ENCODE peak calls at places on chromosomes 7 and 10, in eight cellular contexts. K is upper lobe of left lung; Y is fibroblast of lung; Z is CD4-positive, alpha-beta T cell; W is IMR-90; V is nephron progenitor cell; S is neural crest cell; P is hepatocyte. R is an unnamed sample.

GRCh38 chr10:95266674-95267095 is 24.1 kb downstream of the PDLIM1 start:
- DNase-seq in K (no peak), Y (peak), Z (no peak), W (peak), V (no peak), S (no peak), P (peak), R (peak)

GRCh38 chr7:155483245-155483644 is 25.3 kb downstream of the EN2 start:
- DNase-seq in K (no peak), Y (no peak), Z (no peak), W (no peak), V (no peak), S (no peak), P (no peak), R (no peak)

GRCh38 chr10:114868801-114869200 is 47.2 kb downstream of the FHIP2A start:
- DNase-seq in K (no peak), Y (peak), Z (no peak), W (peak), V (no peak), S (no peak), P (no peak), R (no peak)

GRCh38 chr10:117441812-117442443 is 66.7 kb upstream of the PDZD8 start:
- DNase-seq in K (no peak), Y (no peak), Z (no peak), W (no peak), V (no peak), S (no peak), P (peak), R (no peak)

GRCh38 chr10:33238643-33239042 is 95.8 kb downstream of the NRP1 start:
- DNase-seq in K (no peak), Y (peak), Z (no peak), W (peak), V (no peak), S (no peak), P (no peak), R (no peak)

GRCh38 chr10:74705361-74705980 is 120.9 kb upstream of the KAT6B start:
- DNase-seq in K (no peak), Y (no peak), Z (no peak), W (no peak), V (no peak), S (no peak), P (no peak), R (no peak)

GRCh38 chr10:52740913-52741675 is 31.5 kb downstream of the MBL2 start:
- DNase-seq in K (no peak), Y (peak), Z (no peak), W (peak), V (peak), S (peak), P (peak), R (peak)

GRCh38 chr10:99661370-99661749 is 2.1 kb downstream of the ENTPD7 start:
- DNase-seq in K (no peak), Y (peak), Z (no peak), W (peak), V (no peak), S (no peak), P (peak), R (no peak)

GRCh38 chr10:73759512-73760115 is 15.4 kb downstream of the SEC24C start:
- DNase-seq in K (no peak), Y (no peak), Z (peak), W (no peak), V (no peak), S (no peak), P (peak), R (peak)

GRCh38 chr10:108862691-108863350 is 1060.5 kb downstream of the XPNPEP1 start:
- DNase-seq in K (no peak), Y (peak), Z (no peak), W (peak), V (no peak), S (no peak), P (no peak), R (no peak)

GRCh38 chr10:2980791-2981360 is 86.5 kb upstream of the PFKP start:
- DNase-seq in K (no peak), Y (peak), Z (no peak), W (peak), V (no peak), S (no peak), P (no peak), R (no peak)

GRCh38 chr7:51327287-51327717 is 10.7 kb upstream of the COBL start:
- DNase-seq in K (no peak), Y (no peak), Z (no peak), W (no peak), V (no peak), S (no peak), P (no peak), R (no peak)

GRCh38 chr7:44858161-44858560 is 10.3 kb upstream of the H2AZ2 start:
- DNase-seq in K (no peak), Y (no peak), Z (no peak), W (no peak), V (no peak), S (no peak), P (no peak), R (no peak)

DNA sequence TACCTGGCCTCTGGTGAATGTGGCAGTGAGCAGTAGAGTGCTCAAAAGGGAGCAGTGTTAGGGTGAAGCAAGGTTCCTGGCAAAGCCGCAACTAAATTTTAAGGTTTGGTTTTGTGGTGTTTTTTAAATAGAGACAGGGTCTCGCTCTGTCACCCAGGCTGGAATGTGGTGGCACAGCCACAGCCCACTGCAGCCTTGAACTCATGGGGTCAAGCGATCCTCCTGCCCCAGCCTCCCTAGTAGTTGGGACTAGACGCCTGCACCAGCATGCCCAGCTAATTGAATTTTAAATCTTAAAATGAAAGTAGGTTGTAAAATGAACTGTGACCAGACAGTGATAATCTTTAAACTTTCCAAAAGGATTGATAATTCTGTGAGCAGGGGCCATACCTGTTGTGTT is 130.4 kb downstream of the CCNY start:
- DNase-seq in K (no peak), Y (no peak), Z (no peak), W (no peak), V (no peak), S (no peak), P (no peak), R (no peak)
- TF ChIP-seq CTCF in K (no peak), Y (no peak), Z (no peak), W (no peak), V (no peak), S (no peak), P (no peak), R (no peak)

GRCh38 chr10:105063796-105064195 is 422.7 kb downstream of the SORCS3 start:
- DNase-seq in K (no peak), Y (peak), Z (no peak), W (no peak), V (peak), S (peak), P (peak), R (no peak)
- TF ChIP-seq CTCF in K (peak), Y (no peak), Z (no peak), W (peak), V (peak), S (peak), P (peak), R (peak)

DNA sequence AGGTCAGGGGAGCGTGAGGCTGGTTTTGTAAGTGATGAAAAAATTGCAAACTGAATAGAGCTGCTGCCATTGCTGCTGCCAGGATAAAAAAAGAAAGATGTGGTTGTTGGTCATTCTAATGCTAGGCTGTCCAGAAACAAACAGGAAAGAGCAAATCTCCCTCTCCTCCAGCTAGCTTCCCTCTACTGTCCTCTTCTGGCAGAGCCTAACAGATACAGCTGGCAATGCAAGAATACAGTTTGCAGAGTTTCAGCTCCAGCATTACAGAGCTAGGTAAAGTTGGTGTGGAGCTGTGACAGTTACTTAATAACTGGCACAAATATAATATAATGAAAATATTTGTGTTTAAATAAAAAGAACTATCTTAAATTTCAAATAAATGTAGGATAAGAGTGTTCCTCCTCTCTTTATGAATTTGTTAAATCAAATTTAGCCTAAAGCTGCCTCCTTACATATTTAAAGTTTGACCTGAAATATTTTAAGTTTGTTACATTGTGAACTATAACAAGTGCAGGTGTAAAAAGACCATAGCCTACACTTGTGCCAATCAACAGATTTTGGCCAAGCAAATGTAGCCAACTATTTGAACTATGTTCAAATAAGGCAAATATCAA is 407.7 kb downstream of the SH2D4B start:
- DNase-seq in K (no peak), Y (no peak), Z (no peak), W (no peak), V (no peak), S (no peak), P (peak), R (peak)
- TF ChIP-seq CTCF in K (no peak), Y (no peak), Z (no peak), W (peak), V (peak), S (peak), P (peak), R (peak)

DNA sequence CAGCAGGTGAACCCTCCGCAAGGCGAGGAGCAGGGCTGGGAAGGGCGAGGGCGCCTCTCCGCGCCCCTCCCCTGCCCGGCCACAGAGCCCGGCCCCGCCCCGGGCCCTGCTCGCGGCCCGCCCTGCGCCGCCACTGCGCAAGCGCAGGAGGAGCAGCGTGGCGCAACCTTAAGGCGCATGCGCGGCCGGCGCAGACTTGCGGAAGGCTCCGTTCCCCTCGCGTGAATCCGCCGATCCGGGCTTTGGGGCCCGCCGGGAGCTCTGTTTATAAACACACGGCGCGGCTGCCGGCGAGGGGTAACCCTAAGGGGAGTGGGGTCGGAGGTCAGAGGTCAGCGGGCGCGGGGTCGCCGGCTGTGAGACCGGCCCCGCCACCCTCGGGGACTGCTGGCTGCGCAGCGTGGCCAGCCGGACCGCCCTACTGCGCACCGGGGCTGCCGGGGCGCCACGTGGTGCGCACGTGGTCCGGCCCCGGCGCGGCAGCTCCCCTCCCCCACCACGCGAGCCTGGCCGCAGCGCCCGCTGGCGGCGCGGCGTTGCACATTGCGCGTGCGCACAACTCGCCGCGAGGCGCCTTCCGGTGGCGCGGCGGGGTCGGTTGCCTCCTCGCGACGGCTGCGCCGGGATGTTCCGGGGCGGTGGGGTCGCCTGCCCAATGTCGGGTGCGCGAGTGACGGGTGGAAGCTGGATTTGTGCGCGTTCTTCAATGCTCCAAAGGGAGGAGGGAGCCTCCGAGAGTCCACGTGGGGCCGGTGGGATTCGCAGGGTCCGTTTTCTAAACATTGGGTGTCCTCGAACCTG is 40.2 kb upstream of the FOXK1 start:
- DNase-seq in K (peak), Y (peak), Z (peak), W (peak), V (peak), S (peak), P (peak), R (peak)
- TF ChIP-seq CTCF in K (peak), Y (peak), Z (peak), W (peak), V (no peak), S (peak), P (peak), R (peak)

GRCh38 chr7:151889406-151890354 is 12.8 kb upstream of the PRKAG2 start:
- DNase-seq in K (peak), Y (no peak), Z (no peak), W (no peak), V (no peak), S (no peak), P (no peak), R (no peak)

GRCh38 chr7:151893405-151893923 is 16.5 kb upstream of the PRKAG2 start:
- DNase-seq in K (peak), Y (no peak), Z (no peak), W (no peak), V (no peak), S (no peak), P (no peak), R (no peak)

GRCh38 chr7:151891182-151891581 is 14.3 kb upstream of the PRKAG2 start:
- DNase-seq in K (no peak), Y (no peak), Z (no peak), W (no peak), V (no peak), S (no peak), P (no peak), R (no peak)

GRCh38 chr7:151890355-151891004 is 13.6 kb upstream of the PRKAG2 start:
- DNase-seq in K (peak), Y (no peak), Z (no peak), W (no peak), V (no peak), S (no peak), P (no peak), R (no peak)

DNA sequence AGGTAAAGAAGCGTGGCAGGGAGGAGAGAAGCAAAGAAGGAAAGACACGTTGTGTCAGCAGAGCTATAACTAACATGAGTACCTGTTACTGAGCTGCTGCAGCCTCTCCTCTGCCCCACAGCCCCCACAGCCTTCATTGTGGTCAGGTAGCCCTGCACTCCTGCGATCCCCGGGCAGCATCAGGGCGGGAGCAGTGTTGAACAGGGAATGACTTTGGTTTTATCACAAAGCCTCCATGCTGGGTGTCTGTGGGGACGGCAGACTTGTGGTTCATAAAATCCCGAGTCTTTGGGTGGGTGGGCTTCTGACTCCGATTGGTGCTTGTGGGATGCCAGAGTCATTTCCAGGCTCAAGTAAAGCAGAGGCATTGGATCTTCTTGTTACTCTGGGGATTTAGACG is 14.8 kb upstream of the PRKAG2 start:
- DNase-seq in K (peak), Y (no peak), Z (no peak), W (no peak), V (no peak), S (no peak), P (no peak), R (no peak)
- TF ChIP-seq CTCF in K (no peak), Y (no peak), Z (no peak), W (no peak), V (no peak), S (no peak), P (no peak), R (no peak)

DNA sequence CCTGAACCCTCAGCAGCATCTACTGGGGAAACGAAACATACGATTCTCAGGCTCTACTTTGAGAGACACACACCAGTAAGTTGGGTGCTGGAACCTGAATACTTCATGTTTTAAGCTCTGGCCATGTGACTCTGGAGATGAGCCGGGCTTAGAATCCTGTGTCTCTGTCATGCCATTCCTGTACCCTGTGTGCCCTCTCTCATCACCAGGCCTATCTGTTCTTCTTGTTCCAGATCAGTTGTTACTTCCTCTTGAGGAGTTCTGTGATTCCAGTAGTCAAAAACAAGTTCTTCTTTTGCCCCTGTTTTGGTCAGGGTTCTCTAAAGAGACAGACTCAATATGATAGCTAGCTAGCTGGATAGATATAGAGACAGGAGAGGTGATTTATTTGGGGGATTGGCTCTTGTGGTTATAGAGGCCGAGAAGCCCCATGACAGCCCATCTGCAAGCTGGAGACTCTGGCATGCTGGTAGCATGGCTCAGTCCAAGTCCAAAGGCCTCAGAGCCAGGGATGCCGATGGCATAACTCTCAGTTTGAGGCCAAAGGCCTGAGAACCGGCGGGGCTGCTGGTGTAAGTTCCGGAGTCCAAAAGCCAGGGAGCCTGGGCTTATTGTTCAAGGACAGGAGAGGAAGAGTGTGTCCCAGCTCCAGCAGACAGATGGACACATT is 54.3 kb downstream of the CHN2 start:
- DNase-seq in K (no peak), Y (no peak), Z (no peak), W (no peak), V (no peak), S (no peak), P (peak), R (no peak)
- TF ChIP-seq CTCF in K (no peak), Y (no peak), Z (no peak), W (no peak), V (no peak), S (no peak), P (no peak), R (no peak)

GRCh38 chr10:70364772-70365091 is 17.7 kb downstream of the LRRC20 start:
- DNase-seq in K (no peak), Y (no peak), Z (no peak), W (no peak), V (no peak), S (no peak), P (no peak), R (no peak)
- TF ChIP-seq CTCF in K (no peak), Y (no peak), Z (peak), W (no peak), V (no peak), S (no peak), P (no peak), R (no peak)

GRCh38 chr10:5684318-5684970 is at the start of gene TASOR2:
- DNase-seq in K (peak), Y (peak), Z (peak), W (peak), V (peak), S (peak), P (peak), R (peak)
- TF ChIP-seq CTCF in K (no peak), Y (no peak), Z (no peak), W (no peak), V (no peak), S (no peak), P (no peak), R (no peak)

GRCh38 chr10:122051609-122052385 is 62.8 kb downstream of the TACC2 start:
- DNase-seq in K (no peak), Y (peak), Z (no peak), W (peak), V (peak), S (peak), P (peak), R (no peak)
- TF ChIP-seq CTCF in K (peak), Y (peak), Z (no peak), W (peak), V (peak), S (peak), P (peak), R (no peak)

R was measured in GM13976.